ENCODE peak calls at places on chromosome 1, in ten cellular contexts. O is K562, R is fibroblast of lung, D is testis, U is endodermal cell, M is GM23338, L is tibial artery, Z is mammary epithelial cell, P is heart left ventricle, W is transverse colon. A is an unnamed sample.

GRCh38 chr1:28156821-28157220 is 19.7 kb downstream of the PTAFR start:
- DNase-seq in D (no peak), R (no peak), Z (no peak), P (no peak), M (no peak), W (no peak), O (no peak), U (no peak), L (peak; percentile 54), A (peak; percentile 72)

GRCh38 chr1:24284156-24284471 is 35.0 kb upstream of the GRHL3 start:
- DNase-seq in W (no peak), L (no peak), D (no peak), O (no peak), M (no peak), Z (peak; percentile 95), R (no peak), P (no peak), U (no peak), A (no peak)

GRCh38 chr1:67404212-67404620 is 26.0 kb downstream of the SERBP1 start:
- DNase-seq in U (no peak), L (no peak), W (no peak), P (no peak), D (no peak), R (peak; percentile 52), M (no peak), O (no peak), Z (peak; percentile 65), A (no peak)

GRCh38 chr1:107964397-107965111 is 426 bp downstream of the VAV3 start:
- DNase-seq in U (peak; percentile 87), W (peak; percentile 18), O (no peak), M (peak; percentile 81), L (no peak), Z (peak; percentile 53), R (peak; percentile 9), D (peak; percentile 38), P (peak; percentile 23), A (peak; percentile 75)

GRCh38 chr1:228399531-228400236 is 7.0 kb downstream of the TRIM11 start:
- DNase-seq in O (no peak), M (no peak), P (no peak), W (no peak), Z (no peak), D (no peak), U (peak; percentile 21), R (no peak), L (no peak), A (no peak)

GRCh38 chr1:52602328-52603300 is at the start of gene GPX7:
- DNase-seq in M (peak; percentile 77), U (peak; percentile 82), Z (no peak), P (peak; percentile 50), O (no peak), W (peak; percentile 42), D (peak; percentile 58), L (peak; percentile 25), R (peak; percentile 68), A (peak; percentile 70)

GRCh38 chr1:229117664-229118300 is 153.1 kb upstream of the RAB4A start:
- DNase-seq in P (peak; percentile 36), W (peak; percentile 65), D (peak; percentile 85), Z (peak; percentile 20), O (peak; percentile 16), L (peak; percentile 90), U (no peak), M (no peak), R (peak; percentile 23), A (peak; percentile 88)

GRCh38 chr1:230753586-230754251 is 6.5 kb downstream of the CAPN9 start:
- DNase-seq in M (peak; percentile 91), W (peak; percentile 71), Z (peak; percentile 6), U (peak; percentile 93), O (peak; percentile 41), P (peak; percentile 55), R (no peak), D (peak; percentile 56), L (no peak), A (no peak)

GRCh38 chr1:22636927-22637326 is 499 bp downstream of the C1QA start:
- DNase-seq in U (no peak), M (no peak), Z (no peak), R (no peak), D (no peak), L (no peak), W (no peak), P (no peak), O (no peak), A (no peak)

GRCh38 chr1:173113015-173113741 is 62.4 kb upstream of the TNFSF18 start:
- DNase-seq in D (no peak), O (no peak), P (no peak), L (no peak), M (no peak), U (no peak), Z (peak; percentile 94), W (no peak), R (peak; percentile 74), A (no peak)

GRCh38 chr1:207414606-207415108 is 39.5 kb upstream of the CR2 start:
- DNase-seq in M (no peak), D (no peak), W (no peak), U (no peak), P (no peak), Z (no peak), R (no peak), O (no peak), L (no peak), A (no peak)

GRCh38 chr1:111406325-111406768 is 21.2 kb downstream of the OVGP1 start:
- DNase-seq in P (peak; percentile 29), O (no peak), L (no peak), Z (peak; percentile 58), D (peak; percentile 60), M (peak; percentile 17), U (no peak), R (peak; percentile 36), W (peak; percentile 26), A (no peak)

GRCh38 chr1:206419250-206419649 is 51.0 kb upstream of the IKBKE start:
- DNase-seq in L (no peak), O (peak; percentile 44), R (peak; percentile 6), Z (peak; percentile 41), M (peak; percentile 8), D (no peak), U (no peak), W (peak; percentile 75), P (no peak), A (no peak)

GRCh38 chr1:186059311-186059710 is 315.7 kb downstream of the TPR start:
- DNase-seq in W (no peak), O (no peak), P (no peak), L (no peak), M (no peak), R (peak; percentile 13), Z (peak; percentile 80), U (no peak), D (no peak), A (no peak)

GRCh38 chr1:111852216-111852615 is 96.5 kb downstream of the DDX20 start:
- DNase-seq in R (no peak), P (no peak), Z (no peak), U (no peak), L (no peak), D (no peak), W (no peak), M (no peak), O (no peak), A (no peak)

GRCh38 chr1:26336477-26337205 is 17.3 kb downstream of the CRYBG2 start:
- DNase-seq in W (peak; percentile 96), L (no peak), U (peak; percentile 98), O (peak; percentile 96), D (peak; percentile 81), Z (peak; percentile 90), P (peak; percentile 64), R (no peak), M (peak; percentile 92), A (peak; percentile 88)

GRCh38 chr1:28860332-28861073 is 48.5 kb downstream of the OPRD1 start:
- DNase-seq in O (peak; percentile 41), P (no peak), Z (peak; percentile 71), L (no peak), U (no peak), M (no peak), D (no peak), W (peak; percentile 13), R (peak; percentile 59), A (no peak)

GRCh38 chr1:201381130-201381529 is 3.6 kb upstream of the TNNT2 start:
- DNase-seq in M (no peak), U (no peak), L (no peak), D (no peak), Z (no peak), P (no peak), W (no peak), R (no peak), O (no peak), A (no peak)

GRCh38 chr1:201376464-201377374 is 761 bp downstream of the TNNT2 start:
- DNase-seq in R (peak; percentile 37), O (peak; percentile 67), U (peak; percentile 96), L (no peak), M (peak; percentile 97), Z (peak; percentile 43), D (no peak), P (no peak), W (peak; percentile 47), A (no peak)

GRCh38 chr1:201378804-201379203 is 1.3 kb upstream of the TNNT2 start:
- DNase-seq in L (no peak), W (no peak), D (no peak), P (no peak), U (no peak), O (no peak), M (no peak), R (no peak), Z (no peak), A (no peak)

GRCh38 chr1:201377611-201378092 is at the start of gene TNNT2:
- DNase-seq in W (no peak), D (no peak), U (no peak), O (peak; percentile 16), R (no peak), M (no peak), P (peak; percentile 82), L (no peak), Z (no peak), A (no peak)

GRCh38 chr1:201379733-201380242 is 2.3 kb upstream of the TNNT2 start:
- DNase-seq in O (no peak), Z (no peak), L (no peak), M (no peak), R (no peak), D (no peak), P (no peak), W (no peak), U (no peak), A (no peak)
- H3K4me1 ChIP-seq in O (no peaks in the 10 kb centered on the region), Z (no peaks in the 10 kb centered on the region), L (no peaks in the 10 kb centered on the region), M (peaks cover 26% of the 10 kb centered on the region), R (peaks cover 13% of the 10 kb centered on the region), D (no peaks in the 10 kb centered on the region), P (no peaks in the 10 kb centered on the region), W (no peaks in the 10 kb centered on the region), U (peaks cover 19% of the 10 kb centered on the region), A (no peaks in the 10 kb centered on the region)

GRCh38 chr1:12621346-12622320 is 3.6 kb upstream of the DHRS3 start:
- DNase-seq in W (no peak), R (peak; percentile 46), U (no peak), O (no peak), D (no peak), M (no peak), L (peak; percentile 60), P (no peak), Z (no peak), A (peak; percentile 72)
- H3K4me3 ChIP-seq in W (no peak overlapping the region), R (no peak overlapping the region), U (no peak overlapping the region), O (no peak overlapping the region), D (no peak overlapping the region), M (no peak overlapping the region), L (no peak overlapping the region), P (no peak overlapping the region), Z (no peak overlapping the region), A (no peak overlapping the region)

GRCh38 chr1:13706058-13706457 is 6.1 kb downstream of the PRDM2 start:
- DNase-seq in M (no peak), Z (no peak), P (no peak), O (no peak), L (no peak), D (no peak), U (no peak), W (no peak), R (no peak), A (no peak)
- H3K4me1 ChIP-seq in M (no peaks in the 10 kb centered on the region), Z (no peaks in the 10 kb centered on the region), P (no peaks in the 10 kb centered on the region), O (no peaks in the 10 kb centered on the region), L (no peaks in the 10 kb centered on the region), D (peaks cover 49% of the 10 kb centered on the region), U (no peaks in the 10 kb centered on the region), W (peaks cover 52% of the 10 kb centered on the region), R (no peaks in the 10 kb centered on the region), A (no peaks in the 10 kb centered on the region)

GRCh38 chr1:998905-999796 is 746 bp downstream of the HES4 start:
- DNase-seq in D (no peak), L (no peak), M (peak; percentile 53), W (no peak), O (peak; percentile 64), P (peak; percentile 45), U (peak; percentile 79), R (no peak), Z (peak; percentile 47), A (peak; percentile 79)
- H3K4me3 ChIP-seq in D (peak overlapping the region; percentile 51), L (peak overlapping the region; percentile 89), M (peak overlapping the region; percentile 71), W (peak overlapping the region; percentile 50), O (peak overlapping the region; percentile 52), P (peak overlapping the region; percentile 92), U (peak overlapping the region; percentile 81), R (no peak overlapping the region), Z (peak overlapping the region; percentile 54), A (peak overlapping the region; percentile 69)

A was measured in aorta.